ENCODE peak calls at places on chromosomes 6 and 20, in six cellular contexts. X is skeletal muscle cell; V is choroid plexus epithelial cell; N is cardiac muscle cell; P is left lung; B is activated CD4-positive, CD25-positive, alpha-beta regulatory T cell treated with anti-CD3 and anti-CD28 coated beads, Interleukin-2, amount 50 U/mL, for 72 hours. T is an unnamed sample.

GRCh38 chr20:43723735-43724134 is 3.1 kb downstream of the GTSF1L start:
- DNase-seq in X (no peak), V (no peak), N (no peak), P (no peak), B (no peak), T (no peak)

GRCh38 chr6:81640891-81641290 is 111.6 kb downstream of the TENT5A start:
- DNase-seq in X (no peak), V (no peak), N (no peak), P (no peak), B (no peak), T (no peak)

GRCh38 chr6:109381007-109381746 is 1.1 kb downstream of the CD164 start:
- DNase-seq in X (no peak), V (peak), N (no peak), P (no peak), B (no peak), T (no peak)

GRCh38 chr6:45822864-45823263 is 192.8 kb downstream of the CLIC5 start:
- DNase-seq in X (no peak), V (no peak), N (no peak), P (no peak), B (no peak), T (no peak)

GRCh38 chr6:146029573-146030184 is 817 bp downstream of the GRM1 start:
- DNase-seq in X (no peak), V (no peak), N (no peak), P (no peak), B (no peak), T (no peak)

GRCh38 chr6:116553451-116553850 is at the start of gene CALHM4:
- DNase-seq in X (no peak), V (no peak), N (no peak), P (no peak), B (no peak), T (no peak)

GRCh38 chr20:6530254-6530653 is 237.2 kb upstream of the BMP2 start:
- DNase-seq in X (no peak), V (peak), N (no peak), P (no peak), B (no peak), T (no peak)

GRCh38 chr6:141521440-141521839 is 611.3 kb upstream of the GJE1 start:
- DNase-seq in X (no peak), V (no peak), N (peak), P (no peak), B (no peak), T (no peak)

GRCh38 chr6:148972481-148972880 is 225.7 kb downstream of the UST start:
- DNase-seq in X (no peak), V (peak), N (no peak), P (peak), B (peak), T (no peak)

GRCh38 chr6:3456794-3457709 is at the start of gene SLC22A23:
- DNase-seq in X (no peak), V (peak), N (peak), P (peak), B (peak), T (no peak)

GRCh38 chr6:157273756-157274088 is 49.6 kb downstream of the TMEM242 start:
- DNase-seq in X (no peak), V (peak), N (peak), P (no peak), B (peak), T (no peak)

GRCh38 chr20:58192567-58192966 is 35.9 kb downstream of the ANKRD60 start:
- DNase-seq in X (no peak), V (no peak), N (no peak), P (no peak), B (peak), T (no peak)

GRCh38 chr6:71579902-71580301 is 291.3 kb downstream of the OGFRL1 start:
- DNase-seq in X (no peak), V (no peak), N (no peak), P (no peak), B (no peak), T (no peak)

GRCh38 chr6:29709178-29709576 is 14.1 kb upstream of the HLA-F start:
- DNase-seq in X (no peak), V (no peak), N (no peak), P (no peak), B (no peak), T (no peak)

GRCh38 chr20:52105045-52105572 is 86.5 kb downstream of the ZFP64 start:
- DNase-seq in X (no peak), V (peak), N (peak), P (no peak), B (no peak), T (peak)

GRCh38 chr6:109454483-109455160 is 950 bp downstream of the MICAL1 start:
- DNase-seq in X (no peak), V (peak), N (peak), P (peak), B (peak), T (no peak)

GRCh38 chr20:48716086-48716485 is 111.7 kb downstream of the PREX1 start:
- DNase-seq in X (no peak), V (no peak), N (no peak), P (peak), B (peak), T (no peak)

T was measured in HFFc6.